ENCODE peak calls at places on chromosome 1, in eight cellular contexts. R, X, Y, F, O, J, G and Q are unnamed samples.

GRCh38 chr1:201112173-201112731 is at the start of gene CACNA1S:
- DNase-seq in Y (no peak), R (no peak), J (no peak), O (no peak), X (no peak), G (no peak), F (no peak), Q (no peak)

GRCh38 chr1:118949317-118949716 is 38.8 kb downstream of the TBX15 start:
- DNase-seq in X (no peak), O (no peak), G (no peak), Y (no peak), R (no peak), F (no peak), J (no peak), Q (no peak)

GRCh38 chr1:241702436-241702835 is 50.4 kb downstream of the WDR64 start:
- DNase-seq in J (no peak), Y (peak), F (no peak), O (no peak), R (no peak), X (no peak), G (no peak), Q (no peak)

GRCh38 chr1:107936498-107937481 is 28.2 kb downstream of the VAV3 start:
- DNase-seq in X (peak), J (peak), F (no peak), Y (peak), G (peak), R (peak), O (peak), Q (peak)

GRCh38 chr1:8473121-8473891 is 155.4 kb downstream of the SLC45A1 start:
- DNase-seq in O (no peak), J (no peak), Y (no peak), F (no peak), X (no peak), G (no peak), R (no peak), Q (no peak)

GRCh38 chr1:41890841-41891311 is 27.8 kb downstream of the HIVEP3 start:
- DNase-seq in J (no peak), F (no peak), O (no peak), Y (no peak), G (peak), R (no peak), X (no peak), Q (peak)

GRCh38 chr1:211632117-211632807 is 43.2 kb downstream of the NEK2 start:
- DNase-seq in G (no peak), F (no peak), R (peak), O (no peak), Y (no peak), X (no peak), J (no peak), Q (no peak)

GRCh38 chr1:236612349-236612748 is 8.0 kb upstream of the HEATR1 start:
- DNase-seq in J (no peak), G (no peak), X (no peak), F (no peak), R (no peak), O (no peak), Y (no peak), Q (no peak)

GRCh38 chr1:11458811-11459275 is 20.1 kb upstream of the DISP3 start:
- DNase-seq in O (no peak), G (peak), R (no peak), Y (no peak), F (peak), X (no peak), J (no peak), Q (peak)

GRCh38 chr1:93672069-93672468 is 9.6 kb downstream of the BCAR3 start:
- DNase-seq in X (no peak), J (no peak), F (peak), Y (no peak), O (no peak), R (no peak), G (peak), Q (no peak)

GRCh38 chr1:111977378-111977777 is 12.1 kb downstream of the KCND3 start:
- DNase-seq in Y (no peak), R (no peak), G (no peak), X (no peak), O (no peak), F (no peak), J (no peak), Q (no peak)

GRCh38 chr1:83883979-83884378 is 115.0 kb downstream of the TTLL7 start:
- DNase-seq in X (no peak), F (no peak), R (no peak), Y (no peak), J (no peak), O (no peak), G (peak), Q (no peak)

GRCh38 chr1:213585402-213585801 is 402.4 kb upstream of the PROX1 start:
- DNase-seq in X (no peak), F (no peak), R (peak), O (no peak), J (no peak), G (no peak), Y (no peak), Q (peak)

GRCh38 chr1:43520100-43520828 is 10.4 kb upstream of the PTPRF start:
- DNase-seq in X (no peak), O (peak), F (no peak), Y (no peak), G (peak), J (no peak), R (no peak), Q (no peak)

GRCh38 chr1:188425687-188426086 is 1596.9 kb downstream of the PLA2G4A start:
- DNase-seq in R (no peak), Y (no peak), F (no peak), J (no peak), X (no peak), G (no peak), O (no peak), Q (no peak)

GRCh38 chr1:39871796-39872195 is 11.5 kb downstream of the TRIT1 start:
- DNase-seq in X (no peak), J (no peak), Y (no peak), G (no peak), F (no peak), O (no peak), R (no peak), Q (no peak)

GRCh38 chr1:207896547-207896946 is 14.4 kb downstream of the CD34 start:
- DNase-seq in R (no peak), F (no peak), X (no peak), G (no peak), O (no peak), Y (no peak), J (no peak), Q (no peak)

GRCh38 chr1:96520542-96520941 is 201.0 kb upstream of the PTBP2 start:
- DNase-seq in G (peak), R (no peak), Y (no peak), F (no peak), X (no peak), J (no peak), O (no peak), Q (no peak)

GRCh38 chr1:917466-918091 is 6.1 kb upstream of the SAMD11 start:
- DNase-seq in Y (no peak), J (no peak), G (peak), R (no peak), X (no peak), O (no peak), F (no peak), Q (peak)